ENCODE peak calls at places on chromosome 22, in seven cellular contexts. One of them, this sample, is unnamed.
A peak's percentile ranks its signal among the peaks of the same experiment; 100 is the strongest.

GRCh38 chr22:48438096-48438495 is 1389.6 kb downstream of the BRD1 start:
- DNase-seq in mammary epithelial cell: no peak
- DNase-seq in ovary: no peak
- DNase-seq in HFF-Myc: no peak
- DNase-seq in neural progenitor cell: no peak
- DNase-seq in GM23248: no peak
- DNase-seq in hepatocyte: no peak
- DNase-seq in this sample: no peak

GRCh38 chr22:50506611-50507420 is 686 bp downstream of the LMF2 start:
- DNase-seq in mammary epithelial cell: peak; percentile 27
- DNase-seq in ovary: peak; percentile 70
- DNase-seq in HFF-Myc: no peak
- DNase-seq in neural progenitor cell: peak; percentile 42
- DNase-seq in GM23248: peak; percentile 55
- DNase-seq in hepatocyte: peak; percentile 34
- DNase-seq in this sample: no peak

GRCh38 chr22:42086051-42086450 is 4.5 kb downstream of the NDUFA6 start:
- DNase-seq in mammary epithelial cell: no peak
- DNase-seq in ovary: no peak
- DNase-seq in HFF-Myc: no peak
- DNase-seq in neural progenitor cell: no peak
- DNase-seq in GM23248: no peak
- DNase-seq in hepatocyte: no peak
- DNase-seq in this sample: no peak

GRCh38 chr22:21594865-21595452 is 27.4 kb downstream of the UBE2L3 start:
- DNase-seq in mammary epithelial cell: no peak
- DNase-seq in ovary: no peak
- DNase-seq in HFF-Myc: no peak
- DNase-seq in neural progenitor cell: no peak
- DNase-seq in GM23248: no peak
- DNase-seq in hepatocyte: no peak
- DNase-seq in this sample: no peak

GRCh38 chr22:45629469-45630089 is 42.1 kb upstream of the ATXN10 start:
- DNase-seq in mammary epithelial cell: no peak
- DNase-seq in ovary: no peak
- DNase-seq in HFF-Myc: no peak
- DNase-seq in neural progenitor cell: no peak
- DNase-seq in GM23248: no peak
- DNase-seq in hepatocyte: peak; percentile 23
- DNase-seq in this sample: no peak

GRCh38 chr22:48926663-48927062 is 901.0 kb downstream of the BRD1 start:
- DNase-seq in mammary epithelial cell: no peak
- DNase-seq in ovary: no peak
- DNase-seq in HFF-Myc: no peak
- DNase-seq in neural progenitor cell: no peak
- DNase-seq in GM23248: no peak
- DNase-seq in hepatocyte: no peak
- DNase-seq in this sample: no peak

GRCh38 chr22:40951795-40952602 is 821 bp downstream of the RBX1 start:
- DNase-seq in mammary epithelial cell: no peak
- DNase-seq in ovary: no peak
- DNase-seq in HFF-Myc: no peak
- DNase-seq in neural progenitor cell: no peak
- DNase-seq in GM23248: peak; percentile 56
- DNase-seq in hepatocyte: no peak
- DNase-seq in this sample: no peak

GRCh38 chr22:19941365-19942070 is at the start of the genes COMT and TXNRD2:
- DNase-seq in mammary epithelial cell: peak; percentile 54
- DNase-seq in ovary: peak; percentile 80
- DNase-seq in HFF-Myc: no peak
- DNase-seq in neural progenitor cell: no peak
- DNase-seq in GM23248: peak; percentile 88
- DNase-seq in hepatocyte: no peak
- DNase-seq in this sample: peak; percentile 52

GRCh38 chr22:30361916-30362631 is 5.3 kb downstream of the CCDC157 start:
- DNase-seq in mammary epithelial cell: no peak
- DNase-seq in ovary: no peak
- DNase-seq in HFF-Myc: no peak
- DNase-seq in neural progenitor cell: no peak
- DNase-seq in GM23248: no peak
- DNase-seq in hepatocyte: no peak
- DNase-seq in this sample: no peak

GRCh38 chr22:19213496-19214473 is 35.2 kb upstream of the SLC25A1 start:
- DNase-seq in mammary epithelial cell: no peak
- DNase-seq in ovary: no peak
- DNase-seq in HFF-Myc: peak; percentile 5
- DNase-seq in neural progenitor cell: peak; percentile 32
- DNase-seq in GM23248: no peak
- DNase-seq in hepatocyte: no peak
- DNase-seq in this sample: no peak

GRCh38 chr22:24421428-24421931 is 5.9 kb upstream of the ADORA2A start:
- DNase-seq in mammary epithelial cell: no peak
- DNase-seq in ovary: no peak
- DNase-seq in HFF-Myc: no peak
- DNase-seq in neural progenitor cell: peak; percentile 60
- DNase-seq in GM23248: no peak
- DNase-seq in hepatocyte: peak; percentile 36
- DNase-seq in this sample: no peak

GRCh38 chr22:24424001-24424900 is 3.1 kb upstream of the ADORA2A start:
- DNase-seq in mammary epithelial cell: no peak
- DNase-seq in ovary: no peak
- DNase-seq in HFF-Myc: no peak
- DNase-seq in neural progenitor cell: peak; percentile 67
- DNase-seq in GM23248: peak; percentile 50
- DNase-seq in hepatocyte: peak; percentile 35
- DNase-seq in this sample: no peak

GRCh38 chr22:24422078-24422665 is 5.2 kb upstream of the ADORA2A start:
- DNase-seq in mammary epithelial cell: no peak
- DNase-seq in ovary: no peak
- DNase-seq in HFF-Myc: no peak
- DNase-seq in neural progenitor cell: no peak
- DNase-seq in GM23248: no peak
- DNase-seq in hepatocyte: no peak
- DNase-seq in this sample: no peak

GRCh38 chr22:24424901-24425775 is 2.3 kb upstream of the ADORA2A start:
- DNase-seq in mammary epithelial cell: no peak
- DNase-seq in ovary: no peak
- DNase-seq in HFF-Myc: no peak
- DNase-seq in neural progenitor cell: no peak
- DNase-seq in GM23248: no peak
- DNase-seq in hepatocyte: no peak
- DNase-seq in this sample: no peak

DNA sequence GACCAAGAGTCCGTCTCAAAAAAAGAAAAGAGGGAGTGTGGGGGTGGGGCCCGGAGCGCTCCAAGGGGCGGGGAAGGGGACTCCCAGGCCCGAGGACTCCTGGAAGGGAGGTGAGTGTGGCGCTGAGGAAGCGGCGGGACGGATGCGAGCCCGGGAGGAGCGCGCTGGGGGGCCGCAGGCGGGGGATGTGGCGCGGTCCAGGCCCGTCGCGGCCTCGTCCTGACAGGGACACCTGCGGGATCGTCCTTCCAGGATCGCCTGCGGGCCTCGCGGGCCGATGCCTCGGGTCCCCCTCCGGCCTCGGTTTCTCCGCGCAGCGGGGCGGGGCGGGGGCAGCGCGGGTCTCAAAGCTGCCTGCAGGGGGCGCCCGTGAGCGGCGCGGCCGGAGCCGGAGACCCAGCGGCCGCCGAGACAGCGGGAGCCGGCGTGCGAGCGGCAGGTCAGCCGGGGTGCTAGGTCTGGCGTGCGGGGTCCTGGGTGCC is 3.8 kb upstream of the ADORA2A start:
- DNase-seq in mammary epithelial cell: no peak
- DNase-seq in ovary: peak; percentile 74
- DNase-seq in HFF-Myc: no peak
- DNase-seq in neural progenitor cell: peak; percentile 81
- DNase-seq in GM23248: peak; percentile 71
- DNase-seq in hepatocyte: peak; percentile 73
- DNase-seq in this sample: no peak
- H3K4me3 ChIP-seq in mammary epithelial cell: peak overlapping the region; percentile 54
- H3K4me3 ChIP-seq in ovary: peak overlapping the region; percentile 29
- H3K4me3 ChIP-seq in HFF-Myc: peak overlapping the region; percentile 9
- H3K4me3 ChIP-seq in neural progenitor cell: peak overlapping the region; percentile 56
- H3K4me3 ChIP-seq in GM23248: peak overlapping the region; percentile 61
- H3K4me3 ChIP-seq in hepatocyte: peak overlapping the region; percentile 70
- H3K4me3 ChIP-seq in this sample: no peak overlapping the region

GRCh38 chr22:27614291-27615007 is 187.1 kb downstream of the MN1 start:
- DNase-seq in mammary epithelial cell: no peak
- DNase-seq in ovary: no peak
- DNase-seq in HFF-Myc: no peak
- DNase-seq in neural progenitor cell: no peak
- DNase-seq in GM23248: peak; percentile 22
- DNase-seq in hepatocyte: no peak
- DNase-seq in this sample: no peak
- H3K4me3 ChIP-seq in mammary epithelial cell: no peak overlapping the region
- H3K4me3 ChIP-seq in ovary: peak overlapping the region; percentile 24
- H3K4me3 ChIP-seq in HFF-Myc: no peak overlapping the region
- H3K4me3 ChIP-seq in neural progenitor cell: no peak overlapping the region
- H3K4me3 ChIP-seq in GM23248: peak overlapping the region; percentile 49
- H3K4me3 ChIP-seq in hepatocyte: no peak overlapping the region
- H3K4me3 ChIP-seq in this sample: no peak overlapping the region

GRCh38 chr22:36330655-36331305 is 57.0 kb downstream of the MYH9 start:
- DNase-seq in mammary epithelial cell: no peak
- DNase-seq in ovary: no peak
- DNase-seq in HFF-Myc: peak; percentile 67
- DNase-seq in neural progenitor cell: no peak
- DNase-seq in GM23248: peak; percentile 67
- DNase-seq in hepatocyte: peak; percentile 44
- DNase-seq in this sample: peak; percentile 62
- H3K4me3 ChIP-seq in mammary epithelial cell: no peak overlapping the region
- H3K4me3 ChIP-seq in ovary: no peak overlapping the region
- H3K4me3 ChIP-seq in HFF-Myc: no peak overlapping the region
- H3K4me3 ChIP-seq in neural progenitor cell: no peak overlapping the region
- H3K4me3 ChIP-seq in GM23248: no peak overlapping the region
- H3K4me3 ChIP-seq in hepatocyte: no peak overlapping the region
- H3K4me3 ChIP-seq in this sample: no peak overlapping the region

GRCh38 chr22:33796494-33796893 is 123.8 kb downstream of the LARGE1 start:
- DNase-seq in mammary epithelial cell: no peak
- DNase-seq in ovary: no peak
- DNase-seq in HFF-Myc: no peak
- DNase-seq in neural progenitor cell: no peak
- DNase-seq in GM23248: no peak
- DNase-seq in hepatocyte: no peak
- DNase-seq in this sample: no peak

GRCh38 chr22:33789690-33790253 is 130.5 kb downstream of the LARGE1 start:
- DNase-seq in mammary epithelial cell: no peak
- DNase-seq in ovary: no peak
- DNase-seq in HFF-Myc: no peak
- DNase-seq in neural progenitor cell: no peak
- DNase-seq in GM23248: no peak
- DNase-seq in hepatocyte: no peak
- DNase-seq in this sample: no peak

GRCh38 chr22:33788927-33789326 is 131.3 kb downstream of the LARGE1 start:
- DNase-seq in mammary epithelial cell: no peak
- DNase-seq in ovary: no peak
- DNase-seq in HFF-Myc: no peak
- DNase-seq in neural progenitor cell: no peak
- DNase-seq in GM23248: no peak
- DNase-seq in hepatocyte: no peak
- DNase-seq in this sample: no peak

GRCh38 chr22:33793464-33793863 is 126.8 kb downstream of the LARGE1 start:
- DNase-seq in mammary epithelial cell: no peak
- DNase-seq in ovary: no peak
- DNase-seq in HFF-Myc: no peak
- DNase-seq in neural progenitor cell: no peak
- DNase-seq in GM23248: no peak
- DNase-seq in hepatocyte: no peak
- DNase-seq in this sample: no peak

GRCh38 chr22:33792837-33793236 is 127.4 kb downstream of the LARGE1 start:
- DNase-seq in mammary epithelial cell: no peak
- DNase-seq in ovary: peak; percentile 23
- DNase-seq in HFF-Myc: no peak
- DNase-seq in neural progenitor cell: no peak
- DNase-seq in GM23248: peak; percentile 43
- DNase-seq in hepatocyte: no peak
- DNase-seq in this sample: no peak
- H3K4me3 ChIP-seq in mammary epithelial cell: no peak overlapping the region
- H3K4me3 ChIP-seq in ovary: no peak overlapping the region
- H3K4me3 ChIP-seq in HFF-Myc: no peak overlapping the region
- H3K4me3 ChIP-seq in neural progenitor cell: no peak overlapping the region
- H3K4me3 ChIP-seq in GM23248: peak overlapping the region; percentile 33
- H3K4me3 ChIP-seq in hepatocyte: no peak overlapping the region
- H3K4me3 ChIP-seq in this sample: no peak overlapping the region

GRCh38 chr22:43213962-43214361 is 27.0 kb upstream of the TTLL12 start:
- DNase-seq in mammary epithelial cell: no peak
- DNase-seq in ovary: no peak
- DNase-seq in HFF-Myc: no peak
- DNase-seq in neural progenitor cell: no peak
- DNase-seq in GM23248: no peak
- DNase-seq in hepatocyte: no peak
- DNase-seq in this sample: no peak

GRCh38 chr22:43212434-43212952 is 25.6 kb upstream of the TTLL12 start:
- DNase-seq in mammary epithelial cell: no peak
- DNase-seq in ovary: no peak
- DNase-seq in HFF-Myc: no peak
- DNase-seq in neural progenitor cell: no peak
- DNase-seq in GM23248: no peak
- DNase-seq in hepatocyte: no peak
- DNase-seq in this sample: no peak

GRCh38 chr22:43210631-43211515 is 23.9 kb upstream of the TTLL12 start:
- DNase-seq in mammary epithelial cell: no peak
- DNase-seq in ovary: no peak
- DNase-seq in HFF-Myc: no peak
- DNase-seq in neural progenitor cell: no peak
- DNase-seq in GM23248: no peak
- DNase-seq in hepatocyte: no peak
- DNase-seq in this sample: no peak

GRCh38 chr22:43211941-43212433 is 25.1 kb upstream of the TTLL12 start:
- DNase-seq in mammary epithelial cell: no peak
- DNase-seq in ovary: no peak
- DNase-seq in HFF-Myc: no peak
- DNase-seq in neural progenitor cell: no peak
- DNase-seq in GM23248: no peak
- DNase-seq in hepatocyte: no peak
- DNase-seq in this sample: no peak

DNA sequence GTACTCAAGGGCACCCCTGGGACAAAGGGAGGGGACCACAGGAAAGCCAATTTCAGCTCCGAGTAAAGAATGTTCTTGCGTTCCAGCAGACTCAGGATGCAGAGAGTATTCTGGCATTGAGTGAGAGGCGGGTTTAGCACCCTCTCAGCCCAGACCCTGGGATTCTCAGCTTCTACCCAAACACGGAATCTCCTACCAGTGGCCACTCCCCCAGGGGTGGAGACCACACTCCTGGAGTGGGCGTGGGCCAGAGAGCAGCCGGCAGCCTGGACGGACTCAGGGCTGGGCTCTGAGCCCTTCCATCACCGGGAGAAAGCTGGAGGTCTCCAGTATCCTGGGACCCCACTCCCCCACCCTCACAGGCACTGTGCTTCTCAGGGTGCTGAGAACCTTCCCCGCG is 26.1 kb upstream of the TTLL12 start:
- DNase-seq in mammary epithelial cell: no peak
- DNase-seq in ovary: no peak
- DNase-seq in HFF-Myc: no peak
- DNase-seq in neural progenitor cell: peak; percentile 55
- DNase-seq in GM23248: no peak
- DNase-seq in hepatocyte: peak; percentile 51
- DNase-seq in this sample: no peak
- H3K4me3 ChIP-seq in mammary epithelial cell: no peak overlapping the region
- H3K4me3 ChIP-seq in ovary: no peak overlapping the region
- H3K4me3 ChIP-seq in HFF-Myc: no peak overlapping the region
- H3K4me3 ChIP-seq in neural progenitor cell: no peak overlapping the region
- H3K4me3 ChIP-seq in GM23248: no peak overlapping the region
- H3K4me3 ChIP-seq in hepatocyte: no peak overlapping the region
- H3K4me3 ChIP-seq in this sample: no peak overlapping the region